ENCODE peak calls at places on chromosomes 7 and 10, in nine cellular contexts. One of them, this sample, is unnamed.

GRCh38 chr10:120456143-120456625 is 843 bp upstream of the PLPP4 start:
- DNase-seq in T-helper 17 cell: no peak
- DNase-seq in stimulated activated CD8-positive, alpha-beta memory T cell treated with anti-CD3 and anti-CD28 coated beads, Interleukin-15, amount 100 ng/mL, for 24 hours: no peak
- DNase-seq in NCI-H1694 treated with DMSO at 0.1 percent for 48 hours: no peak
- DNase-seq in EH: no peak
- DNase-seq in HL-60: no peak
- DNase-seq in activated CD4-positive, alpha-beta T cell treated with anti-CD3 and anti-CD28 coated beads, Interleukin-2, amount 50 U/mL, for 48 hours: no peak
- DNase-seq in mesendoderm: peak
- DNase-seq in AG10803: no peak
- DNase-seq in this sample: no peak

GRCh38 chr10:121590772-121591171 is 7.5 kb downstream of the FGFR2 start:
- DNase-seq in T-helper 17 cell: no peak
- DNase-seq in stimulated activated CD8-positive, alpha-beta memory T cell treated with anti-CD3 and anti-CD28 coated beads, Interleukin-15, amount 100 ng/mL, for 24 hours: no peak
- DNase-seq in NCI-H1694 treated with DMSO at 0.1 percent for 48 hours: no peak
- DNase-seq in EH: no peak
- DNase-seq in HL-60: no peak
- DNase-seq in activated CD4-positive, alpha-beta T cell treated with anti-CD3 and anti-CD28 coated beads, Interleukin-2, amount 50 U/mL, for 48 hours: no peak
- DNase-seq in mesendoderm: no peak
- DNase-seq in AG10803: no peak
- DNase-seq in this sample: no peak

GRCh38 chr7:119959811-119960210 is 313.2 kb upstream of the KCND2 start:
- DNase-seq in T-helper 17 cell: no peak
- DNase-seq in stimulated activated CD8-positive, alpha-beta memory T cell treated with anti-CD3 and anti-CD28 coated beads, Interleukin-15, amount 100 ng/mL, for 24 hours: no peak
- DNase-seq in NCI-H1694 treated with DMSO at 0.1 percent for 48 hours: no peak
- DNase-seq in EH: no peak
- DNase-seq in HL-60: no peak
- DNase-seq in activated CD4-positive, alpha-beta T cell treated with anti-CD3 and anti-CD28 coated beads, Interleukin-2, amount 50 U/mL, for 48 hours: no peak
- DNase-seq in mesendoderm: no peak
- DNase-seq in AG10803: peak
- DNase-seq in this sample: no peak

GRCh38 chr7:116809636-116810266 is 52.6 kb upstream of the CAPZA2 start:
- DNase-seq in T-helper 17 cell: no peak
- DNase-seq in stimulated activated CD8-positive, alpha-beta memory T cell treated with anti-CD3 and anti-CD28 coated beads, Interleukin-15, amount 100 ng/mL, for 24 hours: no peak
- DNase-seq in NCI-H1694 treated with DMSO at 0.1 percent for 48 hours: peak
- DNase-seq in EH: peak
- DNase-seq in HL-60: no peak
- DNase-seq in activated CD4-positive, alpha-beta T cell treated with anti-CD3 and anti-CD28 coated beads, Interleukin-2, amount 50 U/mL, for 48 hours: no peak
- DNase-seq in mesendoderm: peak
- DNase-seq in AG10803: peak
- DNase-seq in this sample: no peak

GRCh38 chr10:75051308-75051707 is 60.1 kb upstream of the SAMD8 start:
- DNase-seq in T-helper 17 cell: no peak
- DNase-seq in stimulated activated CD8-positive, alpha-beta memory T cell treated with anti-CD3 and anti-CD28 coated beads, Interleukin-15, amount 100 ng/mL, for 24 hours: no peak
- DNase-seq in NCI-H1694 treated with DMSO at 0.1 percent for 48 hours: no peak
- DNase-seq in EH: no peak
- DNase-seq in HL-60: no peak
- DNase-seq in activated CD4-positive, alpha-beta T cell treated with anti-CD3 and anti-CD28 coated beads, Interleukin-2, amount 50 U/mL, for 48 hours: no peak
- DNase-seq in mesendoderm: no peak
- DNase-seq in AG10803: no peak
- DNase-seq in this sample: no peak

GRCh38 chr10:23453465-23453864 is 14.6 kb downstream of the OTUD1 start:
- DNase-seq in T-helper 17 cell: no peak
- DNase-seq in stimulated activated CD8-positive, alpha-beta memory T cell treated with anti-CD3 and anti-CD28 coated beads, Interleukin-15, amount 100 ng/mL, for 24 hours: no peak
- DNase-seq in NCI-H1694 treated with DMSO at 0.1 percent for 48 hours: no peak
- DNase-seq in EH: no peak
- DNase-seq in HL-60: no peak
- DNase-seq in activated CD4-positive, alpha-beta T cell treated with anti-CD3 and anti-CD28 coated beads, Interleukin-2, amount 50 U/mL, for 48 hours: no peak
- DNase-seq in mesendoderm: no peak
- DNase-seq in AG10803: no peak
- DNase-seq in this sample: no peak

GRCh38 chr10:60444494-60445064 is 54.9 kb upstream of the ANK3 start:
- DNase-seq in T-helper 17 cell: no peak
- DNase-seq in stimulated activated CD8-positive, alpha-beta memory T cell treated with anti-CD3 and anti-CD28 coated beads, Interleukin-15, amount 100 ng/mL, for 24 hours: no peak
- DNase-seq in NCI-H1694 treated with DMSO at 0.1 percent for 48 hours: peak
- DNase-seq in EH: peak
- DNase-seq in HL-60: no peak
- DNase-seq in activated CD4-positive, alpha-beta T cell treated with anti-CD3 and anti-CD28 coated beads, Interleukin-2, amount 50 U/mL, for 48 hours: no peak
- DNase-seq in mesendoderm: no peak
- DNase-seq in AG10803: peak
- DNase-seq in this sample: no peak

GRCh38 chr10:77836299-77836820 is 90.2 kb downstream of the DLG5 start:
- DNase-seq in T-helper 17 cell: peak
- DNase-seq in stimulated activated CD8-positive, alpha-beta memory T cell treated with anti-CD3 and anti-CD28 coated beads, Interleukin-15, amount 100 ng/mL, for 24 hours: no peak
- DNase-seq in NCI-H1694 treated with DMSO at 0.1 percent for 48 hours: no peak
- DNase-seq in EH: peak
- DNase-seq in HL-60: peak
- DNase-seq in activated CD4-positive, alpha-beta T cell treated with anti-CD3 and anti-CD28 coated beads, Interleukin-2, amount 50 U/mL, for 48 hours: peak
- DNase-seq in mesendoderm: no peak
- DNase-seq in AG10803: peak
- DNase-seq in this sample: peak

GRCh38 chr10:11165591-11166543 is 148.2 kb downstream of the CELF2 start:
- DNase-seq in T-helper 17 cell: peak
- DNase-seq in stimulated activated CD8-positive, alpha-beta memory T cell treated with anti-CD3 and anti-CD28 coated beads, Interleukin-15, amount 100 ng/mL, for 24 hours: no peak
- DNase-seq in NCI-H1694 treated with DMSO at 0.1 percent for 48 hours: no peak
- DNase-seq in EH: peak
- DNase-seq in HL-60: no peak
- DNase-seq in activated CD4-positive, alpha-beta T cell treated with anti-CD3 and anti-CD28 coated beads, Interleukin-2, amount 50 U/mL, for 48 hours: peak
- DNase-seq in mesendoderm: peak
- DNase-seq in AG10803: no peak
- DNase-seq in this sample: no peak

GRCh38 chr10:132319853-132320669 is 11.9 kb upstream of the LRRC27 start:
- DNase-seq in T-helper 17 cell: no peak
- DNase-seq in stimulated activated CD8-positive, alpha-beta memory T cell treated with anti-CD3 and anti-CD28 coated beads, Interleukin-15, amount 100 ng/mL, for 24 hours: no peak
- DNase-seq in NCI-H1694 treated with DMSO at 0.1 percent for 48 hours: no peak
- DNase-seq in EH: peak
- DNase-seq in HL-60: peak
- DNase-seq in activated CD4-positive, alpha-beta T cell treated with anti-CD3 and anti-CD28 coated beads, Interleukin-2, amount 50 U/mL, for 48 hours: peak
- DNase-seq in mesendoderm: no peak
- DNase-seq in AG10803: peak
- DNase-seq in this sample: peak

GRCh38 chr7:115352375-115352774 is 430.5 kb downstream of the MDFIC start:
- DNase-seq in T-helper 17 cell: no peak
- DNase-seq in stimulated activated CD8-positive, alpha-beta memory T cell treated with anti-CD3 and anti-CD28 coated beads, Interleukin-15, amount 100 ng/mL, for 24 hours: no peak
- DNase-seq in NCI-H1694 treated with DMSO at 0.1 percent for 48 hours: no peak
- DNase-seq in EH: peak
- DNase-seq in HL-60: no peak
- DNase-seq in activated CD4-positive, alpha-beta T cell treated with anti-CD3 and anti-CD28 coated beads, Interleukin-2, amount 50 U/mL, for 48 hours: no peak
- DNase-seq in mesendoderm: no peak
- DNase-seq in AG10803: peak
- DNase-seq in this sample: no peak